ENCODE peak calls at places on chromosomes 11 and 22, in ten cellular contexts. One of them, this sample, is unnamed.

GRCh38 chr11:43975631-43976030 is 33.2 kb downstream of the C11orf96 start:
- DNase-seq in HEK293T: no peak
- DNase-seq in mesothelial cell of epicardium: no peak
- DNase-seq in HT1080: no peak
- DNase-seq in DMS153: no peak
- DNase-seq in fibroblast of lung: no peak
- DNase-seq in HepG2: no peak
- DNase-seq in Right ventricle myocardium superior: no peak
- DNase-seq in NCI-H1694 treated with DMSO at 0.1 percent for 48 hours: no peak
- DNase-seq in AG20443: no peak
- DNase-seq in this sample: no peak

GRCh38 chr11:84130646-84131427 is 844.7 kb upstream of the CCDC90B start:
- DNase-seq in HEK293T: no peak
- DNase-seq in mesothelial cell of epicardium: no peak
- DNase-seq in HT1080: no peak
- DNase-seq in DMS153: no peak
- DNase-seq in fibroblast of lung: no peak
- DNase-seq in HepG2: no peak
- DNase-seq in Right ventricle myocardium superior: no peak
- DNase-seq in NCI-H1694 treated with DMSO at 0.1 percent for 48 hours: no peak
- DNase-seq in AG20443: no peak
- DNase-seq in this sample: no peak

GRCh38 chr11:72700026-72700610 is 25.9 kb upstream of the PDE2A start:
- DNase-seq in HEK293T: no peak
- DNase-seq in mesothelial cell of epicardium: no peak
- DNase-seq in HT1080: peak
- DNase-seq in DMS153: no peak
- DNase-seq in fibroblast of lung: no peak
- DNase-seq in HepG2: no peak
- DNase-seq in Right ventricle myocardium superior: no peak
- DNase-seq in NCI-H1694 treated with DMSO at 0.1 percent for 48 hours: no peak
- DNase-seq in AG20443: peak
- DNase-seq in this sample: no peak

GRCh38 chr11:91293119-91293518 is 931.5 kb upstream of the FAT3 start:
- DNase-seq in HEK293T: no peak
- DNase-seq in mesothelial cell of epicardium: no peak
- DNase-seq in HT1080: no peak
- DNase-seq in DMS153: no peak
- DNase-seq in fibroblast of lung: no peak
- DNase-seq in HepG2: no peak
- DNase-seq in Right ventricle myocardium superior: no peak
- DNase-seq in NCI-H1694 treated with DMSO at 0.1 percent for 48 hours: no peak
- DNase-seq in AG20443: no peak
- DNase-seq in this sample: no peak

GRCh38 chr11:108733479-108734116 is 68.7 kb downstream of the DDX10 start:
- DNase-seq in HEK293T: no peak
- DNase-seq in mesothelial cell of epicardium: no peak
- DNase-seq in HT1080: peak
- DNase-seq in DMS153: no peak
- DNase-seq in fibroblast of lung: peak
- DNase-seq in HepG2: no peak
- DNase-seq in Right ventricle myocardium superior: no peak
- DNase-seq in NCI-H1694 treated with DMSO at 0.1 percent for 48 hours: no peak
- DNase-seq in AG20443: peak
- DNase-seq in this sample: peak

GRCh38 chr11:101840720-101841119 is 74.1 kb upstream of the CEP126 start:
- DNase-seq in HEK293T: no peak
- DNase-seq in mesothelial cell of epicardium: no peak
- DNase-seq in HT1080: no peak
- DNase-seq in DMS153: no peak
- DNase-seq in fibroblast of lung: no peak
- DNase-seq in HepG2: no peak
- DNase-seq in Right ventricle myocardium superior: no peak
- DNase-seq in NCI-H1694 treated with DMSO at 0.1 percent for 48 hours: no peak
- DNase-seq in AG20443: no peak
- DNase-seq in this sample: no peak

GRCh38 chr11:7353100-7353499 is 101.4 kb downstream of the SYT9 start:
- DNase-seq in HEK293T: peak
- DNase-seq in mesothelial cell of epicardium: no peak
- DNase-seq in HT1080: peak
- DNase-seq in DMS153: no peak
- DNase-seq in fibroblast of lung: no peak
- DNase-seq in HepG2: peak
- DNase-seq in Right ventricle myocardium superior: no peak
- DNase-seq in NCI-H1694 treated with DMSO at 0.1 percent for 48 hours: peak
- DNase-seq in AG20443: peak
- DNase-seq in this sample: no peak

GRCh38 chr11:35099278-35100018 is 39.5 kb upstream of the CD44 start:
- DNase-seq in HEK293T: no peak
- DNase-seq in mesothelial cell of epicardium: no peak
- DNase-seq in HT1080: no peak
- DNase-seq in DMS153: no peak
- DNase-seq in fibroblast of lung: peak
- DNase-seq in HepG2: no peak
- DNase-seq in Right ventricle myocardium superior: no peak
- DNase-seq in NCI-H1694 treated with DMSO at 0.1 percent for 48 hours: no peak
- DNase-seq in AG20443: peak
- DNase-seq in this sample: no peak

GRCh38 chr11:45048870-45049825 is 97.3 kb upstream of the PRDM11 start:
- DNase-seq in HEK293T: no peak
- DNase-seq in mesothelial cell of epicardium: no peak
- DNase-seq in HT1080: no peak
- DNase-seq in DMS153: no peak
- DNase-seq in fibroblast of lung: peak
- DNase-seq in HepG2: no peak
- DNase-seq in Right ventricle myocardium superior: no peak
- DNase-seq in NCI-H1694 treated with DMSO at 0.1 percent for 48 hours: peak
- DNase-seq in AG20443: peak
- DNase-seq in this sample: no peak

GRCh38 chr22:49785841-49786451 is 41.7 kb downstream of the BRD1 start:
- DNase-seq in HEK293T: no peak
- DNase-seq in mesothelial cell of epicardium: no peak
- DNase-seq in HT1080: no peak
- DNase-seq in DMS153: no peak
- DNase-seq in fibroblast of lung: no peak
- DNase-seq in HepG2: no peak
- DNase-seq in Right ventricle myocardium superior: no peak
- DNase-seq in NCI-H1694 treated with DMSO at 0.1 percent for 48 hours: no peak
- DNase-seq in AG20443: no peak
- DNase-seq in this sample: peak

GRCh38 chr11:94130589-94131362 is 2.1 kb downstream of the PANX1 start:
- DNase-seq in HEK293T: no peak
- DNase-seq in mesothelial cell of epicardium: no peak
- DNase-seq in HT1080: peak
- DNase-seq in DMS153: no peak
- DNase-seq in fibroblast of lung: peak
- DNase-seq in HepG2: no peak
- DNase-seq in Right ventricle myocardium superior: no peak
- DNase-seq in NCI-H1694 treated with DMSO at 0.1 percent for 48 hours: no peak
- DNase-seq in AG20443: peak
- DNase-seq in this sample: no peak

GRCh38 chr22:45188779-45189178 is 25.1 kb downstream of the NUP50 start:
- DNase-seq in HEK293T: no peak
- DNase-seq in mesothelial cell of epicardium: no peak
- DNase-seq in HT1080: no peak
- DNase-seq in DMS153: no peak
- DNase-seq in fibroblast of lung: no peak
- DNase-seq in HepG2: no peak
- DNase-seq in Right ventricle myocardium superior: no peak
- DNase-seq in NCI-H1694 treated with DMSO at 0.1 percent for 48 hours: no peak
- DNase-seq in AG20443: no peak
- DNase-seq in this sample: no peak

GRCh38 chr22:41524283-41524682 is 20.0 kb downstream of the POLR3H start:
- DNase-seq in HEK293T: no peak
- DNase-seq in mesothelial cell of epicardium: no peak
- DNase-seq in HT1080: no peak
- DNase-seq in DMS153: no peak
- DNase-seq in fibroblast of lung: peak
- DNase-seq in HepG2: no peak
- DNase-seq in Right ventricle myocardium superior: peak
- DNase-seq in NCI-H1694 treated with DMSO at 0.1 percent for 48 hours: no peak
- DNase-seq in AG20443: peak
- DNase-seq in this sample: no peak

GRCh38 chr11:6991227-6991626 is 28.9 kb downstream of the ZNF214 start:
- DNase-seq in HEK293T: no peak
- DNase-seq in mesothelial cell of epicardium: no peak
- DNase-seq in HT1080: no peak
- DNase-seq in DMS153: no peak
- DNase-seq in fibroblast of lung: no peak
- DNase-seq in HepG2: no peak
- DNase-seq in Right ventricle myocardium superior: peak
- DNase-seq in NCI-H1694 treated with DMSO at 0.1 percent for 48 hours: no peak
- DNase-seq in AG20443: no peak
- DNase-seq in this sample: no peak

GRCh38 chr22:28937206-28938025 is 54.0 kb downstream of the ZNRF3 start:
- DNase-seq in HEK293T: no peak
- DNase-seq in mesothelial cell of epicardium: no peak
- DNase-seq in HT1080: no peak
- DNase-seq in DMS153: no peak
- DNase-seq in fibroblast of lung: no peak
- DNase-seq in HepG2: no peak
- DNase-seq in Right ventricle myocardium superior: no peak
- DNase-seq in NCI-H1694 treated with DMSO at 0.1 percent for 48 hours: no peak
- DNase-seq in AG20443: no peak
- DNase-seq in this sample: no peak

GRCh38 chr11:27861706-27862430 is 161.6 kb upstream of the BDNF start:
- DNase-seq in HEK293T: no peak
- DNase-seq in mesothelial cell of epicardium: no peak
- DNase-seq in HT1080: peak
- DNase-seq in DMS153: no peak
- DNase-seq in fibroblast of lung: peak
- DNase-seq in HepG2: no peak
- DNase-seq in Right ventricle myocardium superior: no peak
- DNase-seq in NCI-H1694 treated with DMSO at 0.1 percent for 48 hours: no peak
- DNase-seq in AG20443: peak
- DNase-seq in this sample: no peak

GRCh38 chr22:27311666-27312566 is 489.6 kb downstream of the MN1 start:
- DNase-seq in HEK293T: no peak
- DNase-seq in mesothelial cell of epicardium: no peak
- DNase-seq in HT1080: no peak
- DNase-seq in DMS153: no peak
- DNase-seq in fibroblast of lung: no peak
- DNase-seq in HepG2: no peak
- DNase-seq in Right ventricle myocardium superior: no peak
- DNase-seq in NCI-H1694 treated with DMSO at 0.1 percent for 48 hours: no peak
- DNase-seq in AG20443: no peak
- DNase-seq in this sample: peak

GRCh38 chr11:27429740-27430451 is 42.7 kb downstream of the LGR4 start:
- DNase-seq in HEK293T: no peak
- DNase-seq in mesothelial cell of epicardium: no peak
- DNase-seq in HT1080: peak
- DNase-seq in DMS153: no peak
- DNase-seq in fibroblast of lung: no peak
- DNase-seq in HepG2: no peak
- DNase-seq in Right ventricle myocardium superior: no peak
- DNase-seq in NCI-H1694 treated with DMSO at 0.1 percent for 48 hours: no peak
- DNase-seq in AG20443: no peak
- DNase-seq in this sample: no peak

GRCh38 chr22:49540084-49540483 is 287.6 kb downstream of the BRD1 start:
- DNase-seq in HEK293T: no peak
- DNase-seq in mesothelial cell of epicardium: no peak
- DNase-seq in HT1080: no peak
- DNase-seq in DMS153: no peak
- DNase-seq in fibroblast of lung: no peak
- DNase-seq in HepG2: no peak
- DNase-seq in Right ventricle myocardium superior: no peak
- DNase-seq in NCI-H1694 treated with DMSO at 0.1 percent for 48 hours: no peak
- DNase-seq in AG20443: no peak
- DNase-seq in this sample: no peak

GRCh38 chr22:35633520-35633919 is 14.7 kb upstream of the APOL6 start:
- DNase-seq in HEK293T: no peak
- DNase-seq in mesothelial cell of epicardium: no peak
- DNase-seq in HT1080: no peak
- DNase-seq in DMS153: no peak
- DNase-seq in fibroblast of lung: no peak
- DNase-seq in HepG2: no peak
- DNase-seq in Right ventricle myocardium superior: no peak
- DNase-seq in NCI-H1694 treated with DMSO at 0.1 percent for 48 hours: no peak
- DNase-seq in AG20443: no peak
- DNase-seq in this sample: no peak

GRCh38 chr11:112318661-112319060 is 58.0 kb upstream of the PLET1 start:
- DNase-seq in HEK293T: no peak
- DNase-seq in mesothelial cell of epicardium: no peak
- DNase-seq in HT1080: no peak
- DNase-seq in DMS153: no peak
- DNase-seq in fibroblast of lung: peak
- DNase-seq in HepG2: no peak
- DNase-seq in Right ventricle myocardium superior: no peak
- DNase-seq in NCI-H1694 treated with DMSO at 0.1 percent for 48 hours: no peak
- DNase-seq in AG20443: no peak
- DNase-seq in this sample: no peak

GRCh38 chr11:33310720-33311500 is 53.7 kb downstream of the HIPK3 start:
- DNase-seq in HEK293T: no peak
- DNase-seq in mesothelial cell of epicardium: no peak
- DNase-seq in HT1080: peak
- DNase-seq in DMS153: no peak
- DNase-seq in fibroblast of lung: no peak
- DNase-seq in HepG2: no peak
- DNase-seq in Right ventricle myocardium superior: no peak
- DNase-seq in NCI-H1694 treated with DMSO at 0.1 percent for 48 hours: no peak
- DNase-seq in AG20443: no peak
- DNase-seq in this sample: no peak

GRCh38 chr11:63573881-63574855 is 11.0 kb upstream of the PLAAT2 start:
- DNase-seq in HEK293T: no peak
- DNase-seq in mesothelial cell of epicardium: no peak
- DNase-seq in HT1080: peak
- DNase-seq in DMS153: peak
- DNase-seq in fibroblast of lung: peak
- DNase-seq in HepG2: peak
- DNase-seq in Right ventricle myocardium superior: peak
- DNase-seq in NCI-H1694 treated with DMSO at 0.1 percent for 48 hours: no peak
- DNase-seq in AG20443: peak
- DNase-seq in this sample: peak

GRCh38 chr11:120643254-120643653 is 131.7 kb downstream of the GRIK4 start:
- DNase-seq in HEK293T: no peak
- DNase-seq in mesothelial cell of epicardium: no peak
- DNase-seq in HT1080: no peak
- DNase-seq in DMS153: no peak
- DNase-seq in fibroblast of lung: no peak
- DNase-seq in HepG2: no peak
- DNase-seq in Right ventricle myocardium superior: no peak
- DNase-seq in NCI-H1694 treated with DMSO at 0.1 percent for 48 hours: no peak
- DNase-seq in AG20443: no peak
- DNase-seq in this sample: no peak

GRCh38 chr22:44473580-44473979 is 24.5 kb downstream of the RTL6 start:
- DNase-seq in HEK293T: no peak
- DNase-seq in mesothelial cell of epicardium: no peak
- DNase-seq in HT1080: no peak
- DNase-seq in DMS153: no peak
- DNase-seq in fibroblast of lung: no peak
- DNase-seq in HepG2: no peak
- DNase-seq in Right ventricle myocardium superior: no peak
- DNase-seq in NCI-H1694 treated with DMSO at 0.1 percent for 48 hours: no peak
- DNase-seq in AG20443: no peak
- DNase-seq in this sample: no peak

This sample was measured in putamen.